ENCODE peak calls at places on chromosomes 2 and 18, in six cellular contexts. B, I, E, T, V and R are unnamed samples.

GRCh38 chr2:190986221-190986953 is 27.6 kb downstream of the STAT1 start:
- DNase-seq in B (no peak), I (no peak), E (no peak), T (no peak), V (no peak), R (peak; percentile 90)

GRCh38 chr2:118848381-118849225 is 1.2 kb upstream of the EN1 start:
- DNase-seq in B (no peak), I (no peak), E (no peak), T (no peak), V (no peak), R (no peak)

GRCh38 chr2:59339121-59339836 is 1098.2 kb upstream of the FANCL start:
- DNase-seq in B (no peak), I (no peak), E (no peak), T (no peak), V (no peak), R (no peak)

GRCh38 chr2:68040078-68040477 is 22.7 kb downstream of the C1D start:
- DNase-seq in B (no peak), I (no peak), E (no peak), T (no peak), V (no peak), R (no peak)

GRCh38 chr18:64294967-64295366 is 146.1 kb upstream of the LINC00305 start:
- DNase-seq in B (no peak), I (no peak), E (no peak), T (no peak), V (no peak), R (no peak)

GRCh38 chr2:223459328-223459939 is 142.7 kb downstream of the SCG2 start:
- DNase-seq in B (no peak), I (no peak), E (no peak), T (no peak), V (no peak), R (peak; percentile 45)

GRCh38 chr2:31227110-31227509 is 6.8 kb upstream of the EHD3 start:
- DNase-seq in B (no peak), I (peak; percentile 13), E (no peak), T (no peak), V (no peak), R (no peak)

GRCh38 chr2:26477911-26478253 is at the start of gene OTOF:
- DNase-seq in B (peak; percentile 57), I (no peak), E (peak; percentile 87), T (no peak), V (no peak), R (peak; percentile 85)

GRCh38 chr2:48607307-48608014 is 10.2 kb upstream of the GTF2A1L start:
- DNase-seq in B (no peak), I (peak; percentile 58), E (no peak), T (no peak), V (peak; percentile 10), R (no peak)

GRCh38 chr18:69567813-69568488 is 167.3 kb downstream of the DOK6 start:
- DNase-seq in B (no peak), I (no peak), E (peak; percentile 18), T (no peak), V (no peak), R (no peak)

DNA sequence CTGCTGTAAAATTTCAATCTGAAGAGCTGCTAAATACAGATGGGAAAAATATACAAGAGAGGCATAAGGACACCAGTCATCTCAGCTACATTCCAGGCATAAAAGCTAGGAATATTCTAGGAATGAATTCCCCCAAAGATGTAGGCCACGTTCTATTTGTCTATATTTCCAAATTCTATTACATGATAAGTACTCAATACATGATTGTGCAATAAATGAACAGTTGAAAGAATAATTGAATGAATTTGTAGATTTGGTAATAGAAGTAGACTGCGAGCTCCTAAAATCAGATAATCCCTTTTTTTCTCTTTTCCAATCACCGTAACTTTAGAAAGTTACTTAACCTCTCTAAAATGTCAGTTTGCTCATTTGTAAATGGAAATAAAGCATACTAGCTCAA is 48.5 kb upstream of the KCNH7 start:
- DNase-seq in B (no peak), I (no peak), E (no peak), T (no peak), V (no peak), R (no peak)
- H3K27ac ChIP-seq in B (no peak overlapping the region), I (no peak overlapping the region), E (no peak overlapping the region), T (no peak overlapping the region), V (no peak overlapping the region), R (no peak overlapping the region)

DNA sequence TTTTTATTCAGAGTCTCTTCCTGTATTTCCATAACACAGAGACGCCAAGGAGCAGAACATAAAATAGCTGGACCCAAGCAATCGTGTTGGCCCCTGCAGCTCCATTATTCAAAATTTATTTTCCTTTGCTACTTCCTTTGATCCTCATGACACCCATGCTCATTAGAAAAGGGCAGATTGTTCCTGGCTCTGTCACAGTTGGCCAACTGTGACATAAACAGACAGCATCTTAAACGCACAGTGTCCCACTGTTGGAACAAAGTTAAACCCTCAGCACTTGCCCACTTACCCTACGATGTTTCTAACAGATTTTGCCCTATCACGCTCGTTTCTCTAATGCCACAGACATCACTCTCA is 35.9 kb downstream of the IL1R2 start:
- DNase-seq in B (no peak), I (no peak), E (no peak), T (no peak), V (no peak), R (no peak)
- H3K27ac ChIP-seq in B (peak overlapping the region; percentile 69), I (peak overlapping the region; percentile 0), E (peak overlapping the region; percentile 84), T (peak overlapping the region; percentile 69), V (no peak overlapping the region), R (no peak overlapping the region)

DNA sequence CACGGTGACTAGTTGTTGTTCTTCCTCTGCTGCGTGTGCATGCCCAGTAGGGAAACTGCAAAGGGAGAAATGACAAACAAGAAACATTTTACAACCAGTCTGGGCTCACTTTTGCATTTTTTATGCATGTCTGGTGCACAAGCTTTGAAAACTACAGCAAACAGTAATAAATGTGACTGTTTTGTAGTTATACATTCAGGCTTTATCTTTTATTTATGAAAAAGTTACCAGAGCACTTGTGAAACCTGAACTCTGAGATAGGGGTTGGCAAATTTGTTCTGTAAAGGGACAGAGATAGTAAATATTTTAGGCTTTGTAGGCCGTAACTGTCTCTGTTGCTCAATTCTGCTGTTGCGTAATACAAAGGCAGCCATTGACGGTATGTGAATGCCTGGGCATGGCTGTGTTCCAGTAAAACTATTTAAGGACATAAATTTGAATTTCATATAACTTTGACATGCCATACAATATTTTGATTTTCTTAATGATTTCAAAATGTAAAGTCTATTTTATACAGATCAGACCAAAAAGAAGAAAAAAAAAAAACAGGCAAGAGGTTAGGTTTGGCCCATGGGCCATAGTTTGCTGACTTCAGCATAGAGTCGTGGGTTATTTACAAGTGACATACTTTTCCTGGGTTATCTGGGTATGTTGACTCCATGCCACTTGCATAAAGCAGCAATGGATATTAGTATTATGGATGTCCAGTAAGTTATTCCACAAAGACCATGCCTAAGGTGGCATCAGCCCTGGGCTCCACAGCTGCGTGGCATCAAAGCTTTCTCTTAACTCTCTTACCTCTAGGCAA is 53.6 kb upstream of the EML6 start:
- DNase-seq in B (no peak), I (no peak), E (no peak), T (no peak), V (no peak), R (no peak)
- H3K27ac ChIP-seq in B (peak overlapping the region; percentile 88), I (no peak overlapping the region), E (peak overlapping the region; percentile 56), T (peak overlapping the region; percentile 84), V (peak overlapping the region; percentile 72), R (no peak overlapping the region)

DNA sequence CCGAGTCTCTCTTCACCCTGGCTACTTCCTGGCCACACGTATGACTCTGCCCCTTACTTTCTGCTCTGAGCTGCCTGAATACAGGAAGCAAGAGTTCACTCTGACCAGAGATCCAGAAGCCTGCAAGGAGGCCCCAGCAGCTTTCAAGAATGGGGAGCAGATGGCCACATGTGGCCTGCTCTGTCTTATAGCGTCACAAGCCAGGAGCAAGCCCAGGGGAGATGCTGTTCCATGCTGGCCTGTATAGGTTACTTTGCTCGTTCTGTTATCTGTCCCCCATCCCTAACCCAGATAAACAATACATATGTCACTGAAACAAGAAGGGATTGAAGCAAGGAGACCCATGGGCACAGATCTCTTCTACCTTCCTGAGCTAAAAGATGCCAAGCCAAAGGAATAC is 4.3 kb downstream of the PNKD start:
- DNase-seq in B (no peak), I (no peak), E (no peak), T (no peak), V (no peak), R (no peak)
- H3K27ac ChIP-seq in B (peak overlapping the region; percentile 88), I (no peak overlapping the region), E (no peak overlapping the region), T (peak overlapping the region; percentile 99), V (no peak overlapping the region), R (no peak overlapping the region)

DNA sequence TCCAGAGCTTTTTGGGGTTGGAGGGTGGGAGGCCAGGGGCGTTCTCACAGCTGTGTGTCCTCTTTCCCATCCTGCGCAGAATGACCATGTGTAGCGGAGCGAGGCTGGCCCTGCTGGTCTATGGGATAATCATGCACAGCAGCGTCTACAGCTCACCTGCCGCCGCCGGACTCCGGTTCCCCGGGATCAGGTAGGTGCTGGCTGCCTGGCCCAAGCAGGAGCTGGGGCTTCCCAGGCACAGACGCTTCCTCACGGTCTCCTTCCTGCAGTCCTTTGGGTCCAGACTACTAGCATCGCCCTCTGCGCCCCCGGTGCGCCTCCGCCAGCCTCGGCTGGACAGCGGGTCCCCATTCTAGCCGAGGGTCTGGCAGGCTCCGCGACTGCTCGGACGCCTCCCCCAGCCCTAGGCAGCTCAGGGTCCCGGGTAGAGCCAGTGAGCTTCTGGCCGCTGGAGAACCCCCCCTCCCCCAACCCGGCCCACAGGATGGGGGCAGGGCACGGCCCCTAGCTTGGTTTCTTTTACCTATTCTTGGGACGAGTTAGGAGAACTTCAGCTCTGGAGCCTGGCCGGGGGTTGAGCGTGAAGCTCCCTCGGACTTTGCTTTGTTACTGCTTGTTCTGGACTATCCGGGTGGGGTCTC is 756 bp downstream of the ADCYAP1 start:
- DNase-seq in B (no peak), I (no peak), E (no peak), T (no peak), V (no peak), R (no peak)
- H3K27ac ChIP-seq in B (no peak overlapping the region), I (no peak overlapping the region), E (no peak overlapping the region), T (no peak overlapping the region), V (no peak overlapping the region), R (no peak overlapping the region)

GRCh38 chr2:42929985-42930581 is 137.7 kb upstream of the HAAO start:
- DNase-seq in B (no peak), I (peak; percentile 74), E (peak; percentile 65), T (no peak), V (no peak), R (peak; percentile 86)
- H3K27ac ChIP-seq in B (peak overlapping the region; percentile 92), I (peak overlapping the region; percentile 29), E (peak overlapping the region; percentile 96), T (peak overlapping the region; percentile 89), V (no peak overlapping the region), R (peak overlapping the region; percentile 12)